ENCODE peak calls at places on chromosome 14, in four cellular contexts. One of them, this sample, is unnamed.

GRCh38 chr14:71751264-71751663 is 181.0 kb upstream of the RGS6 start:
- DNase-seq in Right ventricle myocardium inferior: no peak
- DNase-seq in tibial nerve: no peak
- DNase-seq in T-helper 2 cell: no peak
- DNase-seq in this sample: no peak

GRCh38 chr14:21990116-21990515 is 316.5 kb upstream of the OR4E1 start:
- DNase-seq in tibial nerve: no peak
- DNase-seq in Right ventricle myocardium inferior: no peak
- DNase-seq in T-helper 2 cell: no peak
- DNase-seq in this sample: no peak

GRCh38 chr14:39268393-39268792 is 34.7 kb downstream of the MIA2 start:
- DNase-seq in Right ventricle myocardium inferior: no peak
- DNase-seq in tibial nerve: no peak
- DNase-seq in T-helper 2 cell: no peak
- DNase-seq in this sample: no peak

GRCh38 chr14:75222208-75222701 is 45.8 kb upstream of the TMED10 start:
- DNase-seq in T-helper 2 cell: no peak
- DNase-seq in tibial nerve: no peak
- DNase-seq in Right ventricle myocardium inferior: no peak
- DNase-seq in this sample: no peak

GRCh38 chr14:98069712-98070133 is 1202.3 kb downstream of the BCL11B start:
- DNase-seq in T-helper 2 cell: no peak
- DNase-seq in tibial nerve: no peak
- DNase-seq in Right ventricle myocardium inferior: no peak
- DNase-seq in this sample: no peak

GRCh38 chr14:64549016-64549415 is 745 bp upstream of the PPP1R36 start:
- DNase-seq in tibial nerve: no peak
- DNase-seq in T-helper 2 cell: no peak
- DNase-seq in Right ventricle myocardium inferior: no peak
- DNase-seq in this sample: no peak

GRCh38 chr14:69152181-69152943 is 557 bp downstream of the DCAF5 start:
- DNase-seq in T-helper 2 cell: peak; percentile 14
- DNase-seq in tibial nerve: no peak
- DNase-seq in Right ventricle myocardium inferior: peak; percentile 72
- DNase-seq in this sample: peak; percentile 83

GRCh38 chr14:22434030-22434429 is 155.0 kb downstream of the DAD1 start:
- DNase-seq in Right ventricle myocardium inferior: no peak
- DNase-seq in tibial nerve: no peak
- DNase-seq in T-helper 2 cell: no peak
- DNase-seq in this sample: no peak

GRCh38 chr14:37721976-37722659 is 126.7 kb downstream of the TTC6 start:
- DNase-seq in Right ventricle myocardium inferior: no peak
- DNase-seq in T-helper 2 cell: no peak
- DNase-seq in tibial nerve: no peak
- DNase-seq in this sample: no peak

GRCh38 chr14:44149597-44149996 is 357.5 kb downstream of the FSCB start:
- DNase-seq in T-helper 2 cell: no peak
- DNase-seq in Right ventricle myocardium inferior: no peak
- DNase-seq in tibial nerve: no peak
- DNase-seq in this sample: no peak

GRCh38 chr14:22847661-22848341 is 11.4 kb downstream of the MMP14 start:
- DNase-seq in T-helper 2 cell: no peak
- DNase-seq in tibial nerve: no peak
- DNase-seq in Right ventricle myocardium inferior: no peak
- DNase-seq in this sample: no peak

GRCh38 chr14:105865904-105866840 is 339.8 kb downstream of the TMEM121 start:
- DNase-seq in Right ventricle myocardium inferior: peak; percentile 63
- DNase-seq in T-helper 2 cell: no peak
- DNase-seq in tibial nerve: peak; percentile 7
- DNase-seq in this sample: no peak

GRCh38 chr14:79732911-79733310 is 478.4 kb downstream of the DIO2 start:
- DNase-seq in Right ventricle myocardium inferior: no peak
- DNase-seq in tibial nerve: no peak
- DNase-seq in T-helper 2 cell: no peak
- DNase-seq in this sample: no peak

GRCh38 chr14:50088117-50088515 is 28.3 kb downstream of the VCPKMT start:
- DNase-seq in tibial nerve: no peak
- DNase-seq in Right ventricle myocardium inferior: no peak
- DNase-seq in T-helper 2 cell: no peak
- DNase-seq in this sample: no peak

GRCh38 chr14:51498411-51499227 is 153.1 kb upstream of the FRMD6 start:
- DNase-seq in tibial nerve: no peak
- DNase-seq in Right ventricle myocardium inferior: no peak
- DNase-seq in T-helper 2 cell: no peak
- DNase-seq in this sample: peak; percentile 44

GRCh38 chr14:26404927-26405326 is 192.9 kb downstream of the NOVA1 start:
- DNase-seq in tibial nerve: no peak
- DNase-seq in T-helper 2 cell: no peak
- DNase-seq in Right ventricle myocardium inferior: no peak
- DNase-seq in this sample: no peak

GRCh38 chr14:22657861-22658260 is 13.7 kb upstream of the OR6J1 start:
- DNase-seq in T-helper 2 cell: no peak
- DNase-seq in Right ventricle myocardium inferior: no peak
- DNase-seq in tibial nerve: no peak
- DNase-seq in this sample: no peak

GRCh38 chr14:54503476-54503875 is 6.2 kb upstream of the CGRRF1 start:
- DNase-seq in T-helper 2 cell: no peak
- DNase-seq in tibial nerve: no peak
- DNase-seq in Right ventricle myocardium inferior: no peak
- DNase-seq in this sample: no peak

GRCh38 chr14:90541076-90541634 is 144.3 kb downstream of the CALM1 start:
- DNase-seq in tibial nerve: no peak
- DNase-seq in Right ventricle myocardium inferior: peak; percentile 68
- DNase-seq in T-helper 2 cell: no peak
- DNase-seq in this sample: no peak

GRCh38 chr14:64806202-64806861 is 73.4 kb downstream of the SPTB start:
- DNase-seq in Right ventricle myocardium inferior: no peak
- DNase-seq in T-helper 2 cell: no peak
- DNase-seq in tibial nerve: no peak
- DNase-seq in this sample: no peak

GRCh38 chr14:74459981-74460380 is 33.1 kb downstream of the NPC2 start:
- DNase-seq in T-helper 2 cell: no peak
- DNase-seq in tibial nerve: no peak
- DNase-seq in Right ventricle myocardium inferior: no peak
- DNase-seq in this sample: no peak

GRCh38 chr14:100201701-100202100 is 37.2 kb upstream of the YY1 start:
- DNase-seq in T-helper 2 cell: no peak
- DNase-seq in tibial nerve: no peak
- DNase-seq in Right ventricle myocardium inferior: no peak
- DNase-seq in this sample: no peak

GRCh38 chr14:91310620-91311283 is 66.2 kb upstream of the GPR68 start:
- DNase-seq in T-helper 2 cell: no peak
- DNase-seq in Right ventricle myocardium inferior: no peak
- DNase-seq in tibial nerve: no peak
- DNase-seq in this sample: no peak

GRCh38 chr14:89469210-89470198 is 52.5 kb upstream of the FOXN3 start:
- DNase-seq in T-helper 2 cell: no peak
- DNase-seq in tibial nerve: no peak
- DNase-seq in Right ventricle myocardium inferior: no peak
- DNase-seq in this sample: no peak

GRCh38 chr14:31560759-31561154 is 447 bp upstream of the NUBPL start:
- DNase-seq in T-helper 2 cell: no peak
- DNase-seq in Right ventricle myocardium inferior: no peak
- DNase-seq in tibial nerve: no peak
- DNase-seq in this sample: no peak

GRCh38 chr14:92985521-92985920 is 62.6 kb downstream of the CHGA start:
- DNase-seq in tibial nerve: no peak
- DNase-seq in T-helper 2 cell: no peak
- DNase-seq in Right ventricle myocardium inferior: no peak
- DNase-seq in this sample: no peak

GRCh38 chr14:84458881-84459280 is 1071.1 kb upstream of the FLRT2 start:
- DNase-seq in tibial nerve: no peak
- DNase-seq in T-helper 2 cell: no peak
- DNase-seq in Right ventricle myocardium inferior: no peak
- DNase-seq in this sample: no peak

GRCh38 chr14:38838049-38838978 is 264.7 kb downstream of the SEC23A start:
- DNase-seq in T-helper 2 cell: no peak
- DNase-seq in Right ventricle myocardium inferior: peak; percentile 62
- DNase-seq in tibial nerve: no peak
- DNase-seq in this sample: no peak

GRCh38 chr14:100608064-100608463 is 20.8 kb upstream of the BEGAIN start:
- DNase-seq in T-helper 2 cell: no peak
- DNase-seq in Right ventricle myocardium inferior: no peak
- DNase-seq in tibial nerve: no peak
- DNase-seq in this sample: no peak

This sample was measured in lower leg skin.